ENCODE peak calls at places on chromosomes 2 and 18, in four cellular contexts. M, S, B and X are unnamed samples.

GRCh38 chr2:12452211-12452610 is 264.5 kb upstream of the TRIB2 start:
- DNase-seq in M (no peak), S (no peak), B (no peak), X (no peak)

GRCh38 chr2:160703648-160704585 is 210.3 kb upstream of the RBMS1 start:
- DNase-seq in M (no peak), S (no peak), B (no peak), X (peak; percentile 48)

GRCh38 chr2:205766765-205767359 is 84.6 kb downstream of the NRP2 start:
- DNase-seq in M (peak; percentile 75), S (peak; percentile 76), B (peak; percentile 84), X (peak; percentile 68)

GRCh38 chr18:499351-500229 is 911 bp downstream of the COLEC12 start:
- DNase-seq in M (peak; percentile 37), S (no peak), B (no peak), X (no peak)

GRCh38 chr2:213104903-213105202 is 46.6 kb downstream of the IKZF2 start:
- DNase-seq in M (no peak), S (no peak), B (no peak), X (no peak)

GRCh38 chr2:239728751-239729150 is 296.4 kb downstream of the NDUFA10 start:
- DNase-seq in M (no peak), S (peak; percentile 2), B (no peak), X (no peak)

GRCh38 chr2:9703085-9703641 is 72.4 kb upstream of the YWHAQ start:
- DNase-seq in M (no peak), S (no peak), B (peak; percentile 26), X (no peak)

GRCh38 chr18:3867768-3868445 is 417.9 kb downstream of the TGIF1 start:
- DNase-seq in M (no peak), S (no peak), B (no peak), X (no peak)

GRCh38 chr2:235382091-235383000 is 111.5 kb upstream of the AGAP1 start:
- DNase-seq in M (no peak), S (no peak), B (no peak), X (no peak)

DNA sequence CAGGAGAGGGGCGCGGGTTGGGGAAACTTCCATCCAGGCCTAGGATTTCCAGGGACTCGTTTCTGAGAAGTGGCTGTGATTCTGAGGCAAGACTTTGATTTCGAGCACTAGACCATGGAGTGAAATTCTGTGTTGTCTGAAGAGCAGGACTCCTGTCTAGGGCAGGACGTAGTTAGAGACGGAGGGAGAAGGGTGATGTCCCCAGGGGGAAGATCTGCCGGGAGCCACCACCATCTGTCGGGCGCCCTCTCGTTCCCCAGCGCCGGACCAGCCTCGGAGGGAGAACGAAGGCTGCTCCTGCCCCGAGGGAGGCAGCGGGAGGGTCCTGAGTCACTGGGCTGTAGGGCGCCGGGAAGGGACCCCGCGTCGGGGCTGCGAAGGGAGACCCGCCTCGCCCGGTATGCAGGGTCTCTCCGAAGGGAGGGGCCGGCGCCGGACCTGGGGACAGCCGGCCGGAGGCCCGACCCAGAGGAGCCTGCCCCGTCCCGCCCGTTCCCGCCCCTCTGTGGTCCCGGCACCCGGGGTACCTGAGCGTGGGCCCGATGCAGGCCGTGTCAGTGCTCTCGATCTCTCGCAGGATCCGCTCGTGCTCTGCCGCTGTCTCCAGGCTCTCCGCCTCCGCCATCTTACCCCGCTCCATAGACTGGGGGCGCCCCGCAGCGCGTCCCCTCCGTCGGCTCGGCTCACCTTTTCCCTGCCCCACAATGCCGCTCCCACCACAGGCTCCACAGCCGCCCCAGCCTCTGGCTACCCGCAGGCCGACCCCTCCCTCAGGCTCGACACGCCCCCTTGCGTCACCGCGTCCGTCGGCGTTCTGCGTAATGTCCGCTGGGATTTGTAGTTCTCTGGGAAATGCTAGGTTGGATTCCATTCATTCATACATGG is at the start of gene EXOC6B:
- DNase-seq in M (peak; percentile 94), S (peak; percentile 93), B (peak; percentile 88), X (peak; percentile 95)
- TF ChIP-seq CTCF in M (no peak), S (no peak), B (no peak), X (no peak)

DNA sequence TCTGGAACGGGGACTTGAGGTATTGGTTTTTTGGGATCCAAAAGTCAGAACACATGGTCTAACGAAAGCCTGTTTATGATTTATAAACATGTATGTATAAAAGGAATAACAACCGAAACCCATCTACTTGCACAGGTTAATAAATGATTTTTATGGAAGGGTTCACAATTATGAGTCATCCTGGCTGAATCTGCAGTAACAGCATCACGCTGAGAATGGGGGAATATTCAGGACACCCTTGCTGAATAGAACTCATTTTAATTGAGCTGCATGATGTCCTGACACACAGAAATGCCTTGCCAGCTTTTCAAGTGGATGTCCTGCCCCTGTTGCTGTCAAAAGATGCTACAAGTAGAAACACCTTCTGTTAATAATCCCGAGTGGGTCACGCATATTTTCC is 54.7 kb upstream of the TGFA start:
- DNase-seq in M (no peak), S (no peak), B (no peak), X (no peak)
- TF ChIP-seq EP300 in M (no peak), S (no peak), B (no peak), X (no peak)

GRCh38 chr18:58046794-58047555 is 2.9 kb downstream of the NEDD4L start:
- DNase-seq in M (no peak), S (no peak), B (no peak), X (no peak)
- TF ChIP-seq CTCF in M (no peak), S (no peak), B (no peak), X (no peak)

DNA sequence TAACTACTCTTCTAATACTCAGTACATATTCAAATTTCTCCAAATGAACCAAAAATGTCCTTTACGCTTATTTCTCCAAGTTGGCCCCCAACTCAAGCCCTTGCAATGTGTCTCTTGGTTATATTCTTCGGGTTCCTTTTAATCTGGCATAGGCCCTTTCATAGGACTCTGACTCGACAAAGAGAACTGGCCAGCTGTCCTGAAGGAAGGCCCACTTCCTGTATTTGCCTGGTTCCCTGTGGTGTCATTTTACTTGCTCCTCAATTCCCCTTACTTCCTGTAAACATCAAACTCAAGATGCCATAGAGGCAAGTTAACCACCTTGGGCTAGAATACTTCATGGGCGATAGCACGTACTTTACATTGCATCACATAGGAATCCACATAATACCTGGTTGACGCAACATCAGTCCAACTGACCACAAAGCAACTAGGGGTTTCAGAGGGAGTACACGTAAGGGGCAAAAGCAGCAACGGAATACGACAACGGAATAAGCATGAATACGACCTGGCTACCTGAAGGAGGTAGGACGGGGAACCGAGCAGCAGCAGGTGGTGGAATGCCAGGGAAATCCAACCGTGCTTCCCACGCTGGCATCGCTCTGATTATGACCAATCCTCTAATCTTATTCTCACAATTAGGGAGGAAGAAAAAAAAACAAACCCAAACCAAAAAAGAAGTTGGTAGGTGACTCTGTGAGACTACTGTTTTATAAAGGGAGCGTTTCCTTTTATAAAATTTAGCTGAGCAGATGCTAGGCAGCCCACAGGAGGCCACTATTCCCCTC is 823 bp upstream of the GORASP2 start:
- DNase-seq in M (no peak), S (peak; percentile 38), B (no peak), X (no peak)
- TF ChIP-seq EP300 in M (no peak), S (no peak), B (no peak), X (no peak)

DNA sequence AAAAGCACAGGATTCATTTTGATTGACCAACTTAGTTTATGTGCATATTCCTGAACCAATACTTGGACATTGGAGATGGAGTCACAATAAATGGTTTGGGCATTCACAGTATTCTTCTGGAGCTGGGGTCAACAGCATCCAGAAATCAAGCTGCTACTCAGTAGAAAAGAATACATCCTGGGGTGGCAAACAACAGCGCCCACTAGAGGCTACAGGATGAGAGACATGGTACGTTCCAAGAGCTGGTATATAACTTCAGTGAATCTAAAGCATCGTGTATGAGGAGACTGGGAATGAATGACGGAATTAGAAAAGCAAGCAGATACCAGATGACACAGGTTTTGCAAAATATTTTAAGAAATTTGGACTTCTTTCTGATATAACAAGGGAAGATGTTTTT is 142.9 kb upstream of the FIGN start:
- DNase-seq in M (peak; percentile 37), S (no peak), B (no peak), X (no peak)
- TF ChIP-seq CTCF in M (peak; percentile 21), S (no peak), B (no peak), X (no peak)

GRCh38 chr18:75797046-75797445 is 369.5 kb upstream of the SMIM21 start:
- DNase-seq in M (no peak), S (no peak), B (no peak), X (no peak)
- TF ChIP-seq EP300 in M (no peak), S (no peak), B (no peak), X (no peak)

DNA sequence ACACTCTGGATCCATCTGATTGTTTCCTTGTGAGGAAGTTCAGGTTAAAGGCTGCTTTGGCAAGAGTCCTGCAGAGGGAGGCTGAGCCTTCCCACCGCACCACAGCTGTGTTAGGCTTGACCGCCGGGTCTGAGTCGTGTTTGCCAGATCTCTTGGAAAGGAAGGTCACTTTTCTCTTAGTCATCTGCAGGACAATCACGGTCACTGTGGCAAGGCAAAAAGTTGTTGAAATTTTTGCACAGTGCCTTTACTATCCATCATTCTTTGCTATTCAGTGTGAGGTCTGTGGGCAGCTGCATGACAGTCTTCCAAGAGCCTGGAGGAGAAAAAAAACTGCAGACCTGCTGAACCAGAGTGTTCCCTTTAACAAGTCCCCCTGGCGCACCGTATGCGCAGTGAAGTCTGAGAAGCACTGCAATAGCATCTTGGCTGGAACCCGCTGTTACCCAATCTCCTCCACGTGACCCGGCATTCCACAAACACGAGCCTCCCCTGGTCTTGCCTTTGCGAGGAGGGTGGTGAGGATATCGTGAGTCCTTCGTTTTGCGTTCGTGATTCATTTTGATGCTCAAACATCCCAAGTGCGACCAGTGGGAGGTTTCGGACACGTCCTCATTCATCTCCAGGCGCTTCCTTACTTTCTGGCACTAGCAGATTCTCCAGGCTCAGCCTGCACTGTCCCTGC is 23.0 kb downstream of the BIN1 start:
- DNase-seq in M (peak; percentile 85), S (peak; percentile 85), B (peak; percentile 95), X (peak; percentile 68)
- TF ChIP-seq CTCF in M (no peak), S (peak; percentile 63), B (peak; percentile 68), X (peak; percentile 9)

DNA sequence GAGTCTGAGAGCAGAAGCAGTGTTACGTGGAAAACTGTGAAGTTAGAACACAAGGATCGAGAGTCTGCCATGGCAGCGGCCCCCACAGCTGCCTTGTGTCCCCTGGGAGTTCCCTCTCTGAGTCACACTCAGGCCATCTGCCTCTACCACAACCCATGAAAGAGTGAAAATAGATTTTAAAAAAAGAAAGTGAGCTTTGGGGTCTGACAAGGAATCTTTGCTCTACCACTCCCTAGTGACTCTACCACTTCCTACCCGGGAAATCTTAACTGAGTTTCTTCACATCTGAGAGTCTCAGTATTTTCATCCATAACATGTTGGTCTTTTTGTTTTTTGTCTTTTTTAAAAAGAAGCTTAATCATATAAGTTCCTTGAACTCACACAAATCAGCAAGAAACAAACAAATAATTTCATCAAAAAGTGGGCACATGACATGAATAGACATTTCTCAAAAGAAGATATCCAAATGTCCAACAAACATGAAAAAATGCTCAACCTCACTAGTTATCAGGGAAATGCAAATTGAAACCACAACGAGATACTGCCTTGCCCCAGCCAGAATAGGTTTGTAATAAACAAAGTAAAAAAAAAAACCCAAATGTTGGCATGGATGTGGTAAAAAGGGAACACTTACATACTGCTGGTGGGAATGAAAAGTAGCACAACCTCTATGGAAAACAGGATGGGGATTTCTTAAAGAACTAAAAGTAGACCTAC is 2.4 kb upstream of the MSGN1 start:
- DNase-seq in M (no peak), S (no peak), B (peak; percentile 30), X (no peak)
- TF ChIP-seq EP300 in M (no peak), S (no peak), B (no peak), X (no peak)